ENCODE peak calls at places on chromosome 22, in six cellular contexts. R is lower lobe of right lung, V is dorsolateral prefrontal cortex, N is lower leg skin, Q is heart right ventricle, D is endodermal cell. P is an unnamed sample.

GRCh38 chr22:21443057-21443734 is 24.0 kb upstream of the TMEM191C start:
- DNase-seq in D (peak; percentile 42), V (no peak), N (peak; percentile 8), Q (no peak), R (peak; percentile 41), P (peak; percentile 76)

GRCh38 chr22:17239156-17239701 is 20.0 kb upstream of the ADA2 start:
- DNase-seq in D (peak; percentile 52), V (no peak), Q (no peak), N (no peak), R (peak; percentile 22), P (no peak)

GRCh38 chr22:29342577-29343312 is 27.2 kb upstream of the RASL10A start:
- DNase-seq in N (no peak), Q (no peak), V (no peak), R (no peak), D (no peak), P (no peak)

GRCh38 chr22:41009222-41009948 is 58.2 kb downstream of the RBX1 start:
- DNase-seq in Q (no peak), R (peak; percentile 52), N (no peak), D (no peak), V (no peak), P (no peak)

GRCh38 chr22:26139320-26139719 is 29.9 kb upstream of the SEZ6L start:
- DNase-seq in R (no peak), N (no peak), V (peak; percentile 44), D (no peak), Q (peak; percentile 14), P (no peak)

GRCh38 chr22:45273452-45274075 is 11.2 kb upstream of the UPK3A start:
- DNase-seq in D (no peak), R (no peak), V (no peak), N (no peak), Q (no peak), P (no peak)

GRCh38 chr22:25282346-25282670 is 62.9 kb downstream of the CRYBB2 start:
- DNase-seq in V (no peak), N (no peak), Q (no peak), D (peak; percentile 78), R (no peak), P (no peak)

GRCh38 chr22:44646141-44646540 is 55.9 kb upstream of the PRR5 start:
- DNase-seq in V (peak; percentile 19), N (no peak), R (peak; percentile 30), Q (no peak), D (no peak), P (no peak)

GRCh38 chr22:29346659-29347058 is 31.2 kb upstream of the RASL10A start:
- DNase-seq in V (peak; percentile 52), D (no peak), Q (no peak), N (no peak), R (no peak), P (no peak)

GRCh38 chr22:28009272-28009827 is 90.3 kb upstream of the PITPNB start:
- DNase-seq in D (peak; percentile 93), N (peak; percentile 52), Q (peak; percentile 75), R (peak; percentile 80), V (peak; percentile 85), P (peak; percentile 92)

GRCh38 chr22:26770624-26771023 is 113.2 kb downstream of the MIAT start:
- DNase-seq in Q (no peak), V (no peak), N (no peak), D (no peak), R (no peak), P (no peak)

GRCh38 chr22:28477556-28477955 is 202.1 kb downstream of the TTC28 start:
- DNase-seq in D (no peak), Q (no peak), R (no peak), V (no peak), N (no peak), P (no peak)

GRCh38 chr22:38298312-38299000 is 18.8 kb downstream of the CSNK1E start:
- DNase-seq in Q (no peak), R (no peak), N (no peak), D (peak; percentile 88), V (no peak), P (no peak)

GRCh38 chr22:45645150-45645525 is 26.5 kb upstream of the ATXN10 start:
- DNase-seq in D (no peak), R (no peak), Q (no peak), V (no peak), N (no peak), P (peak; percentile 75)

GRCh38 chr22:27480487-27480886 is 321.1 kb downstream of the MN1 start:
- DNase-seq in N (no peak), R (no peak), Q (no peak), D (no peak), V (peak; percentile 75), P (no peak)

DNA sequence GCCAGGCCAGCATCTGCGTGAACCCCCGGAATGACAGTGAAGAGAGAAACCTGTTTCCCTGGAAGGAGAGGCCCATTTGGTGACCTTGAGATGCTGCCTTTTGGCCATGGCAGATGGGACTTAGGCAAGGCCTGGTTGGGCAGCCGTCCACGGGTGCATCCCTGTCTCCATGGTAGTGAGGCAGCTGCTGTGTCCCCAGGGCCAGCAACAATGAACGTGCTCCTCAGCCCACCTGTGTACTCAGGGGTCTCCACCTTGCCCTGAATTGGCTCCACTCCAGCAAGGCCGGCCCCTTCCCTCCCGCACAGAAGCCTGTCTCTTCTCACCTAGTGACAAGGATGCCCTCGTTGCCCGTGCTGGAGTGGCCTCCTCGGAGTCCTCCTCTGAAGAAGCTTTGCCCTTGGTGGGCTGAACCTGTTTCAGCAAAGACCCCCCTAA is 441.1 kb downstream of the TBC1D22A start:
- DNase-seq in R (no peak), Q (no peak), N (no peak), V (no peak), D (no peak), P (peak; percentile 83)
- TF ChIP-seq CTCF in R (no peak), Q (no peak), N (no peak), V (no peak), D (no peak), P (no peak)

GRCh38 chr22:36286096-36286957 is 33.4 kb downstream of the APOL1 start:
- DNase-seq in R (peak; percentile 73), Q (peak; percentile 79), V (peak; percentile 88), N (peak; percentile 71), D (peak; percentile 97), P (peak; percentile 94)
- TF ChIP-seq CTCF in R (peak; percentile 94), Q (peak; percentile 71), V (peak; percentile 97), N (peak; percentile 84), D (peak; percentile 97), P (peak; percentile 96)

GRCh38 chr22:31140746-31141145 is 438 bp upstream of the PLA2G3 start:
- DNase-seq in Q (no peak), R (peak; percentile 60), D (no peak), N (no peak), V (no peak), P (no peak)

GRCh38 chr22:31139066-31139465 is 1.2 kb downstream of the PLA2G3 start:
- DNase-seq in N (no peak), Q (no peak), V (no peak), D (no peak), R (peak; percentile 33), P (no peak)

GRCh38 chr22:31138126-31138525 is 2.2 kb downstream of the PLA2G3 start:
- DNase-seq in Q (no peak), D (no peak), N (no peak), R (no peak), V (no peak), P (no peak)

GRCh38 chr22:31141551-31141950 is 1.2 kb upstream of the PLA2G3 start:
- DNase-seq in Q (no peak), V (no peak), N (no peak), R (no peak), D (peak; percentile 36), P (no peak)

DNA sequence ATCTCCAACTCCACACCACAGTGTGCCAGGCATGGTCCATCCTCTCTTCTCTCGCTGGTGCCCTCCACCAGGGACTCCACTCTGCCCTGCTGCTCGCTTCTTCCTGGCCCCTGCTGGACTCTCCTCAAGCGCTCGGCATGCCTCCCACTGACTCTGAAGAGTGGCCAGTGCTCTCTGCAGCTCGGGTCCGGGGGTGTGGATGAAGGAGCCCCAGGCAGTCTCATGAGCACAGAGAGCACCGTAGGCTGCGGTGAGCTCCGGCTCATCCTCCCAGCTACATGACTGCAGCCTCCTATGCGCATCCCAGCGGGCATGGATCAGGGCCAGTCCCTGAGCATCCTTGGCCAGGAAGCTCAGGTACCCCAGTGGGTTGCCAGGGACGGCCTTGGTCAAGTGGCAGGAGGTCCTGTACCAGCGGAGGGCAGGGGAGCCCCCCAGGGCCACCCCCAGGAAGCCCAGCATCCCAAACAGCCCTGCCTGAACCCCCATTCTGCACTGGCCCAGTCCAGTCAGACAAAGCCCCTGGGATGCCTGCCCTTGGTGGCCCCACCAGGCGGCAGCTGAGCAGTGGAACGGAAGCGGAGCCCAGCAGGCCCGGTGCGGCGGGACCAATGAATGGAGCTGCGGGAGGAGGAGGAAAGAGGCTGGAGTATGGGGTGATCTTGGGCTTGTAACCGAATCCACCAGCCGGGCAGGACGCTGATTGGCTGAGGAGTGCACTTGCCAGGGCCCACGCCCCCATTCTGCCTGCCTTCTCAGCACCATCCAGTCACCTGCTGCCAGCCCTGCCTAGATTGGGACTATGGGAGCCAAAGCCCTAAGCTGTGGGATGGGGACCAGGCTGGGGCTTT is at the start of gene PLA2G3:
- DNase-seq in V (no peak), R (peak; percentile 91), D (peak; percentile 99), Q (no peak), N (peak; percentile 37), P (no peak)
- TF ChIP-seq CTCF in V (no peak), R (no peak), D (peak; percentile 70), Q (no peak), N (no peak), P (no peak)

GRCh38 chr22:48943567-48944432 is 883.9 kb downstream of the BRD1 start:
- DNase-seq in R (no peak), V (peak; percentile 76), D (peak; percentile 82), Q (no peak), N (peak; percentile 8), P (peak; percentile 60)
- TF ChIP-seq CTCF in R (peak; percentile 65), V (peak; percentile 65), D (peak; percentile 83), Q (no peak), N (no peak), P (peak; percentile 41)

DNA sequence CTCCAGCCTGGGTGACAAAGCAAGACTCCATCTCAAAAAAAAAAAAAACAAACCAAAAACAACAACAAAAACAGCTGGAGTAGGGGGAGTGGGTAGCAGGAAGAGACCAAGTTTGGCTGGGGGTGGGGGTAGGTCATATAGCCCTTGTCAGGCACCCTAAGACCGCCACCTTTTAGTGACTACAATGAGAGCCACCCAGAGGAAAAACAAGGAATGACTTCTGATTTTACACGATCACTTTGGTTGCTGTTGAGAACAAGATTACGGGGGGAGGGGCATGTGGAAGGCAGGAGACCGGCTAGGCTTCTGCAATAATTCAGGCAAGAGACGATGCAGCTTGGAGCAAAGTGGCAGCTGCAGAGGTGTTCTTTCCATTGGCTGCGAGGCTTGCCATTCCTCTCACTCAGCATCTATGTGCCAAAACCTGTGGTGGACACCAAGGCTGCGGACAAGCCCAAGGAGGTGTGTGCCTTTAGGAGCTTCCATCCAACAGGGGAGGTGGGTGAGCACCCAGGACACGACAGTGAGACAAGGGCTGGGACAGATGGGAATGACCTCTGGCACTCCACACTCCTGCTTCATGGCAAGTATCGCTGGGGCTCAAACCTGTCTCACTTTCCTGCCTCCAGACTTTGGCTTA is 1.7 kb downstream of the RPS19BP1 start:
- DNase-seq in D (peak; percentile 74), N (no peak), R (peak; percentile 38), V (no peak), Q (no peak), P (no peak)
- TF ChIP-seq CTCF in D (peak; percentile 54), N (no peak), R (no peak), V (no peak), Q (no peak), P (peak; percentile 30)

P was measured in osteocyte.